ENCODE peak calls at places on chromosomes 1 and 21, in four cellular contexts. Q is Caco-2, D is body of pancreas, W is colonic mucosa. G is an unnamed sample. For H3K4me1, the result is how much of the 10 kb centered on the place peaks cover.

GRCh38 chr21:35390013-35390776 is 341.1 kb upstream of the RUNX1 start:
- DNase-seq in W (no peak), Q (no peak), D (peak), G (no peak)

GRCh38 chr1:41045740-41046139 is 24.2 kb upstream of the SLFNL1 start:
- DNase-seq in W (peak), Q (no peak), D (peak), G (no peak)

GRCh38 chr1:211831558-211832323 is 1.2 kb upstream of the LPGAT1 start:
- DNase-seq in D (no peak), W (no peak), Q (no peak), G (no peak)

GRCh38 chr1:37905624-37906196 is 41.1 kb downstream of the INPP5B start:
- DNase-seq in W (no peak), D (no peak), Q (no peak), G (no peak)

GRCh38 chr1:228778946-228779345 is 43.7 kb downstream of the RHOU start:
- DNase-seq in D (no peak), Q (no peak), W (no peak), G (no peak)

GRCh38 chr1:230049731-230050130 is 17.3 kb upstream of the GALNT2 start:
- DNase-seq in Q (no peak), W (no peak), D (no peak), G (no peak)

GRCh38 chr1:11731719-11732283 is 4.1 kb upstream of the AGTRAP start:
- DNase-seq in W (peak), D (peak), Q (no peak), G (no peak)

GRCh38 chr21:45324430-45325205 is 36.9 kb upstream of the POFUT2 start:
- DNase-seq in W (no peak), Q (peak), D (peak), G (no peak)

GRCh38 chr21:32946654-32947053 is 79.1 kb upstream of the OLIG2 start:
- DNase-seq in Q (no peak), W (no peak), D (no peak), G (no peak)

GRCh38 chr1:19427087-19427781 is 58.1 kb downstream of the CAPZB start:
- DNase-seq in W (no peak), Q (peak), D (no peak), G (peak)

GRCh38 chr1:19426294-19427086 is 58.8 kb downstream of the CAPZB start:
- DNase-seq in D (no peak), Q (no peak), W (no peak), G (no peak)

GRCh38 chr1:19425643-19426245 is 59.6 kb downstream of the CAPZB start:
- DNase-seq in W (peak), D (no peak), Q (peak), G (no peak)

GRCh38 chr1:19423130-19423529 is 62.2 kb downstream of the CAPZB start:
- DNase-seq in W (no peak), D (no peak), Q (no peak), G (no peak)

GRCh38 chr1:19424651-19425570 is 60.4 kb downstream of the CAPZB start:
- DNase-seq in W (no peak), Q (no peak), D (no peak), G (no peak)
- H3K4me1 ChIP-seq in W (under half), Q (under half), D (half or more), G (under half)

DNA sequence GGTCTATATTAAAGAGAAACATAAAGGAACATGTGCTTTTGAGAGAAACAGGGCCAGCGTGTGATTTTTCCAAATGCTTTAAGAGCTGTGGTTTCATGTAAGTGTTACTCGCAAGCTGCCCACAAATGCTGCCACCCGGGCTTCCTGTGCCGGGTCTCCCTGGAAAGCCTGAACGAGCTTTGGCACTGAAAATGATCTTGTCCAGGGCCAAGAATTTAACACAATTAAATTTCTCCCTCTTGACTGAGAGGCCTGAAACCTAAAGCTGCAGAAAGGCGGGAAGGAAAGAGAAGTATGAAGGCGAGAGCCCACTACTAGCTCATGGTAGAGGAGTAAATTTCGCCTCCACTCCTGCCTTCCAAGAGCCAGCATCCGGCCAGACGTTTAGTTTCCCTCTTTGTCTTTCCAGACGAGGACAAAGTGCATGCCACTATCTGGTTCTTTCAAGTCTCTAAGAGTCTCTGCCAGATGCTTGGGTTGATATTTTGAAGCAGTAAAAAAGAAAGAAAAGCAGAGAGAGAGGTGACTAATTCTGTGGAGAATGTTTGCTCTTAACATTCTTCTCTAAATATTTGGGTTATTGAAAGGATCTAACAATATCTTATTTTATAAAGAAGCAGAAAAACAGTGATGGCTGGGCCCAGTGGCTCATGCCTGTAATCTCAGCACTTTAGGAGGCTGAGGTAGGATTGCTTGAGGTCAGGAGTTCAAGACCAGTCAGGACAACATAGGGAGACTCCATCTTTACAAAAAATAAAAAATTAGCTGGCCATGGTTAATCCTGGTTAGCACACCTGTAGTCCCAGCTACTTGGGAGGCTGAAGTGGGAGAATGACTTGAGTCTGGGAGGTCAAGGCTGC is 100.0 kb upstream of the HNRNPU start:
- DNase-seq in Q (peak), D (peak), W (peak), G (no peak)
- H3K4me3 ChIP-seq in Q (peak), D (no peak), W (no peak), G (no peak)

GRCh38 chr21:15840406-15840805 is 110.6 kb downstream of the USP25 start:
- DNase-seq in Q (no peak), D (no peak), W (no peak), G (no peak)

GRCh38 chr21:15841856-15842564 is 112.2 kb downstream of the USP25 start:
- DNase-seq in Q (no peak), W (no peak), D (no peak), G (no peak)

GRCh38 chr21:15839601-15840000 is 109.8 kb downstream of the USP25 start:
- DNase-seq in W (no peak), D (no peak), Q (no peak), G (no peak)

GRCh38 chr21:15842565-15842880 is 112.7 kb downstream of the USP25 start:
- DNase-seq in W (no peak), D (no peak), Q (no peak), G (no peak)

GRCh38 chr21:15843766-15844165 is 114.0 kb downstream of the USP25 start:
- DNase-seq in Q (no peak), W (no peak), D (no peak), G (no peak)
- H3K4me1 ChIP-seq in Q (under half), W (under half), D (under half), G (under half)

GRCh38 chr1:184935919-184936798 is 38.1 kb downstream of the NIBAN1 start:
- DNase-seq in W (no peak), D (no peak), Q (no peak), G (no peak)
- H3K4me3 ChIP-seq in W (no peak), D (no peak), Q (no peak), G (no peak)

GRCh38 chr1:181102841-181103240 is 14.3 kb downstream of the IER5 start:
- DNase-seq in D (no peak), W (no peak), Q (no peak), G (no peak)
- H3K4me1 ChIP-seq in D (under half), W (under half), Q (half or more), G (under half)

GRCh38 chr1:234562336-234562735 is 47.6 kb downstream of the IRF2BP2 start:
- DNase-seq in W (no peak), Q (no peak), D (no peak), G (no peak)

GRCh38 chr1:234559917-234560676 is 49.9 kb downstream of the IRF2BP2 start:
- DNase-seq in W (no peak), D (no peak), Q (no peak), G (no peak)

GRCh38 chr1:234559152-234559916 is 50.6 kb downstream of the IRF2BP2 start:
- DNase-seq in Q (no peak), W (no peak), D (no peak), G (no peak)

GRCh38 chr1:234564035-234565029 is 45.6 kb downstream of the IRF2BP2 start:
- DNase-seq in D (peak), Q (peak), W (no peak), G (no peak)

DNA sequence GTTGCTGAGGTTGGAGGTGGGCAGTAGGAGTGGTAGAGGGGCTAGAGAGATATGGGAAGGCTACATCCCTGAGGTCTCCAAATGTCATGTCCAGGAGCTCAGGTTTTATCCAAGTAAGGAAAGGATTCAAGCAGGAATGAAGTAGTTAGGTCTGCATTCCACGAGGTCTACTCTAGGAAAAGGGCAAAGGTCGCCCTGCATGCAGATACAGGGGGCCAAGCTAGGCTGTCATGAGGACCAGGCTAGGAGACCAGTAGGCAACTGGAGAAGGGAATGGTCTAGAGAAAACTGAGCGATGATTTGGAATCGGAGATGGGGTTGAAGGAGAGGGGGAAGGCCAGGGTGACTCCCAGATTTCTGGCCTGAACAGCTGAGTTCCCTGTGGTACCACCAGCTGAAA is 48.7 kb downstream of the IRF2BP2 start:
- DNase-seq in Q (peak), D (no peak), W (no peak), G (no peak)
- H3K4me3 ChIP-seq in Q (no peak), D (no peak), W (no peak), G (no peak)

GRCh38 chr1:23774174-23774880 is 3.9 kb upstream of the PITHD1 start:
- DNase-seq in D (no peak), Q (no peak), W (no peak), G (no peak)

GRCh38 chr1:23772854-23773242 is 5.4 kb upstream of the PITHD1 start:
- DNase-seq in D (no peak), Q (no peak), W (no peak), G (no peak)

GRCh38 chr1:23777979-23778814 is at the start of gene PITHD1:
- DNase-seq in Q (peak), D (peak), W (peak), G (peak)

GRCh38 chr1:23779826-23780371 is 1.7 kb downstream of the PITHD1 start:
- DNase-seq in Q (no peak), D (no peak), W (no peak), G (peak)

DNA sequence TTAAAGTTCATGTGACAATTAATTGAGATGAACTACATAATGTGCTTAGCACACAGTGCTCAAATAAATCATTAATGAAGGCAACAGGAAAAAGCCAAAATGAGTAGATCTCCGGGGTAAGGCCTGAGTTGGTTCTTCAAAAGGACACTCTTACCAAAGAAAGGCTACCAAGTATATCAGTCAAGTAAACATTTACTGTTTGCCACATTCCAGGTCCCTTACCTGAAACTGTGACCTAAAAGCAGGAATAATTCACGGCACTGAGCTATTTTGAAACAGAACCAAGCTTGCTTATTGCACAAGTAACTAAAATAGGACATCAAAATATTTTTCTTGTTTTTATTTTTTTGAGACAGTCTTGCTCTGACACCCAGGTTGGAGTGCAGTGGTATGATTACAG is 2.0 kb upstream of the PITHD1 start:
- DNase-seq in W (no peak), Q (no peak), D (no peak), G (no peak)
- H3K4me1 ChIP-seq in W (under half), Q (under half), D (under half), G (under half)

G was measured in HAP-1.